ENCODE peak calls at places on chromosomes 7 and 10, in four cellular contexts. D, Y, H and N are unnamed samples.
A peak's percentile ranks its signal among the peaks of the same experiment; 100 is the strongest.

GRCh38 chr7:79927116-79927515 is 207.5 kb upstream of the GNAI1 start:
- DNase-seq in D (no peak), Y (no peak), H (no peak), N (no peak)

GRCh38 chr10:59465089-59465488 is 102.7 kb upstream of the FAM13C start:
- DNase-seq in D (no peak), Y (peak; percentile 4), H (no peak), N (no peak)

GRCh38 chr7:107233174-107233573 is 64.4 kb downstream of the HBP1 start:
- DNase-seq in D (no peak), Y (no peak), H (no peak), N (no peak)

GRCh38 chr10:43949351-43949750 is 300.7 kb upstream of the ZNF32 start:
- DNase-seq in D (no peak), Y (no peak), H (no peak), N (no peak)

GRCh38 chr7:28695300-28696261 is 262.5 kb downstream of the TRIL start:
- DNase-seq in D (no peak), Y (no peak), H (no peak), N (no peak)

GRCh38 chr7:50661345-50662058 is 96.3 kb upstream of the DDC start:
- DNase-seq in D (no peak), Y (no peak), H (no peak), N (no peak)

GRCh38 chr10:14945097-14945496 is 8.8 kb downstream of the DCLRE1C start:
- DNase-seq in D (no peak), Y (no peak), H (no peak), N (no peak)

GRCh38 chr7:85274452-85274851 is 87.6 kb upstream of the SEMA3D start:
- DNase-seq in D (no peak), Y (no peak), H (no peak), N (no peak)

GRCh38 chr7:48113270-48113669 is 24.2 kb downstream of the UPP1 start:
- DNase-seq in D (no peak), Y (no peak), H (no peak), N (no peak)

GRCh38 chr7:159098424-159098786 is 46.3 kb downstream of the VIPR2 start:
- DNase-seq in D (no peak), Y (no peak), H (no peak), N (no peak)

GRCh38 chr10:96835826-96836365 is 3.8 kb downstream of the LCOR start:
- DNase-seq in D (no peak), Y (no peak), H (no peak), N (no peak)

GRCh38 chr10:73413108-73413527 is 740 bp downstream of the ANXA7 start:
- DNase-seq in D (no peak), Y (peak; percentile 81), H (peak; percentile 51), N (peak; percentile 25)

GRCh38 chr10:132058111-132058745 is 7.5 kb upstream of the JAKMIP3 start:
- DNase-seq in D (no peak), Y (no peak), H (no peak), N (no peak)

GRCh38 chr10:78404296-78404695 is 370.6 kb downstream of the RPS24 start:
- DNase-seq in D (no peak), Y (no peak), H (no peak), N (no peak)

GRCh38 chr7:54581511-54581910 is 39.3 kb downstream of the VSTM2A start:
- DNase-seq in D (no peak), Y (no peak), H (no peak), N (no peak)

GRCh38 chr7:34315032-34315431 is 343.0 kb upstream of the NPSR1 start:
- DNase-seq in D (no peak), Y (no peak), H (no peak), N (no peak)

GRCh38 chr10:123655763-123656162 is 10.4 kb upstream of the GPR26 start:
- DNase-seq in D (no peak), Y (no peak), H (no peak), N (no peak)

GRCh38 chr10:21194510-21194993 is 297.4 kb upstream of the NEBL start:
- DNase-seq in D (no peak), Y (peak; percentile 31), H (peak; percentile 38), N (peak; percentile 20)

GRCh38 chr7:78039791-78040776 is 241.5 kb downstream of the PHTF2 start:
- DNase-seq in D (no peak), Y (no peak), H (peak; percentile 23), N (no peak)

GRCh38 chr10:89364533-89364932 is 13.3 kb upstream of the IFIT1B start:
- DNase-seq in D (no peak), Y (no peak), H (no peak), N (no peak)

GRCh38 chr7:7157887-7158271 is 24.5 kb upstream of the C1GALT1 start:
- DNase-seq in D (no peak), Y (no peak), H (no peak), N (no peak)

GRCh38 chr7:7156663-7157062 is 25.7 kb upstream of the C1GALT1 start:
- DNase-seq in D (no peak), Y (peak; percentile 81), H (no peak), N (no peak)

GRCh38 chr7:7159063-7159645 is 23.2 kb upstream of the C1GALT1 start:
- DNase-seq in D (no peak), Y (no peak), H (no peak), N (no peak)

GRCh38 chr7:7152315-7152714 is 30.0 kb upstream of the C1GALT1 start:
- DNase-seq in D (no peak), Y (no peak), H (no peak), N (no peak)

GRCh38 chr7:7157177-7157886 is 25.0 kb upstream of the C1GALT1 start:
- DNase-seq in D (no peak), Y (no peak), H (no peak), N (no peak)
- TF ChIP-seq POLR2A in D (no peak), Y (no peak), H (no peak), N (no peak)

DNA sequence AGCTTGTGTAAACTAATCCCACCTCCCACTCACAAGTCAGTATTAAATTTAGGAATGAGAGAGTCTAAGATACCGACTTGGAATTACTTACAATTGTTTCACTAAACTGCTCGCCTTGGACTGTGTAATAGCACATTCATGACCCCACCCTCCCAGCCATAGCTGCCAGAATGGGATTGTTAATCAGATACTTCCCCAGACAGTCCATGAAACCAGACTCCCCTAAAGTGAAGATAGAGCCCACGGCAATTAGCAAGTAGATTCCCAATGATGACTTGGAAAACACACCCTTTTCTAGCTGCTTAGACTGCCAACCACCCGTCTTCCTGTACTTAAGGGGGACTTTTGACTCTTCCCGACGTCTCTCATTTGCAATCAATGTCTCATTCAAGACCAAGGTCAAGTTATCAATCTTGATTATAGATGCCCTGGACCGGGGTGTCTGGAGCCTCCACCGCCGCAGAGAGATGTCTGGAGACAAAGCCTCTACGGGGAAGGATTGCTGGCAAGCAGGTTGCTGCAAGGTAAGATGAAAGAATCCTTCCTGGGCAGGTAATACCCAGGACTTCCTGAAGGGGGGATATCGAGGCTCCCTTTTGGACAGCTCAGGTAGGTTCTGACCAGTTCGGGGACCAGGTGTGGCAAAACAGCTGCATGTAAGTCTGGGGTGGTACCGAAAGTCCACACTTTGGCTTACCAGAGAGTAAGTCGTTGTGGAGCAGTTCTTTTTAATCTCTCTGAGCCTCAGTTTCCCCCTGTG is 12.6 kb upstream of the CUX1 start:
- DNase-seq in D (no peak), Y (no peak), H (peak; percentile 59), N (no peak)
- H3K27ac ChIP-seq in D (no peak overlapping the region), Y (no peak overlapping the region), H (no peak overlapping the region), N (no peak overlapping the region)

DNA sequence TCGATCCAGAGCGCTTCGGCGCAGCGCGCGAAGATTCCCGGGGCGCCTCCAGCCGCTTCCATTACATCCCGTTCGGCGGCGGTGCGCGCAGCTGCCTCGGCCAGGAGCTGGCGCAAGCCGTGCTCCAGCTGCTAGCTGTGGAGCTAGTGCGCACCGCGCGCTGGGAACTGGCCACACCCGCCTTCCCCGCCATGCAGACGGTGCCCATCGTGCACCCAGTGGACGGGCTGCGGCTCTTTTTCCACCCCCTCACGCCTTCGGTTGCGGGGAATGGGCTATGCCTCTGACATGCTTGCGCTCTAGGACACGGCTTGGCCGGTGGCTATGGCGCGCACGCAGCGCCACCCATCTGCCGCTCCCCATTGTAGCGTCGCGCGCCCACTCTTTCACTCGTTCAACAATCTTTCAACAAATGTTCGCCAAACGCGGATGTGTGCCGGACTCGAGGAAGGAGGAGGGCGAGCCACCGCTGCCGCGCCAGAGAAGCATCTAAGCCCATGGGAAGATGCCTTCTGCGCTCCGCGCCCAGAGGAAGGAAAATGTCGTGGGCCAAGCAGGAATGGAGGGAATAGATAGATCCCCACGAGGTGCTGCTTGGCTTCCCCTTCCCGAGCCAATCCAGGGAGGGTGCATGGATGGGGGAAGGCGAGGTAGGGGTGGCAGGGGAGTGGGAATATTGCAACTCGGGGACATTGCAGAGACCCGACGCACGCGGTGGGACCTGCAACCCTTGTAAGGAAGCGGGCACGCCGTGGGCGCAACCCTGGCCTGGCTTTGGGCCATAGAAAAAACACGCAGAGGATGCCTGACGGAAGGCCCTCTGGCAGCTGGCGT is 5.1 kb upstream of the CYP26A1 start:
- DNase-seq in D (no peak), Y (no peak), H (no peak), N (no peak)
- TF ChIP-seq POLR2A in D (no peak), Y (no peak), H (no peak), N (no peak)

GRCh38 chr10:110671788-110672579 is 27.8 kb downstream of the RBM20 start:
- DNase-seq in D (peak; percentile 29), Y (peak; percentile 49), H (peak; percentile 78), N (peak; percentile 78)
- H3K27ac ChIP-seq in D (peak overlapping the region; percentile 40), Y (no peak overlapping the region), H (peak overlapping the region; percentile 32), N (peak overlapping the region; percentile 90)

DNA sequence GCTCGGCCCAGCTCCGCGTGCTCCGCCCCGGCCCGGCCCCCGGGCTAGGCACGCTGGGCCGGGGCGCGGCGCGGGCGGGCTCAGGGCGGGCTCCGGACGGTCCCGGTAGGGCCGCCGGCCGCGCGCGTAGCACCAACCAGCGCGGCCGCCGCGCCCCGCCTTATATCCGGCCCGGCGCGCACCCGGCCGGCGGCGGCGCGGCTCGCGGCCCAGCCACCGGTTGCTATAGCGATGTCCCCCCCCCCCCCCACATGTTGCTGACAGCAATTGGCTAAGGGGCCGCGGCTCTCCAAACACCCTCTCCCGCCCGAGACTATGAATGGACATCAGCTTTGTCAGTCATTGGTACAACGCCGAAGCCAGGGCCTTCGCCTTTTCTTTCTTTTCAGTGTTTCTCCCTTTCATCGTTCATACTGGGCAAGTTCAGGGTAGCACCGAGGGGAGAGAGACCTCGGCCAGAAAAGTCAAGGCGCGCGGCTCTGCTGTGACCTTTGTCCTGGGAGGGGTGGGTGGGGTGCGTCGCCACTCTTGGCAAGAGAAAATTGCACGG is 354.1 kb downstream of the DNAJB6 start:
- DNase-seq in D (peak; percentile 19), Y (peak; percentile 7), H (peak; percentile 71), N (peak; percentile 30)
- TF ChIP-seq POLR2A in D (no peak), Y (no peak), H (peak; percentile 16), N (no peak)

GRCh38 chr7:116588225-116588624 is 63.4 kb downstream of the CAV1 start:
- DNase-seq in D (no peak), Y (no peak), H (no peak), N (no peak)
- H3K27ac ChIP-seq in D (peak overlapping the region; percentile 57), Y (no peak overlapping the region), H (peak overlapping the region; percentile 44), N (peak overlapping the region; percentile 36)

GRCh38 chr10:49138361-49138891 is 4.6 kb upstream of the FAM170B start:
- DNase-seq in D (no peak), Y (no peak), H (no peak), N (no peak)
- TF ChIP-seq POLR2A in D (no peak), Y (no peak), H (no peak), N (no peak)

GRCh38 chr10:4131407-4132215 is 346.6 kb upstream of the KLF6 start:
- DNase-seq in D (no peak), Y (no peak), H (no peak), N (no peak)
- H3K27ac ChIP-seq in D (peak overlapping the region; percentile 46), Y (no peak overlapping the region), H (no peak overlapping the region), N (peak overlapping the region; percentile 1)

DNA sequence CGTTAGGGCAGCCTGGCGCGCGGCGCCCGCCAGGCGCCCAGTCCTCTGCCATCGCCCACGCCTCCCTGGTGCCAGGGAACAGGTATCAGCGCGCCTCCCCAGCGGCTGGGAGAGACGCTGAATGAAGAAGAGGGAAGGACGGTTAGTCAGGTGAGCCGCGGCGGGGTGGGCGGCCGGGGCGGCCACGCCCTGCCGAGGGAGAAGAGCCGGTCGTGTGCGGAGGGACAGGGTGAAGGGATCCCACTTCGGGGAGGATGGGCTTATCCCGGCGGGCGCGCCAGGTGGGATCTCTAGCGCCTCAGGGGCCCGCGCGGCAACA is 580 bp upstream of the ARL4A start:
- DNase-seq in D (no peak), Y (no peak), H (no peak), N (no peak)
- TF ChIP-seq POLR2A in D (no peak), Y (peak; percentile 65), H (peak; percentile 39), N (no peak)